ENCODE peak calls at places on chromosomes 5 and 9, in eight cellular contexts. P is adrenal gland, C is neural progenitor cell, N is mesendoderm, T is transverse colon, Q is DND-41, S is cardiac muscle cell, M is GM23338. W is an unnamed sample.

GRCh38 chr5:150517272-150518152 is 9.6 kb downstream of the NDST1 start:
- DNase-seq in P (peak; percentile 92), C (no peak), N (peak; percentile 47), T (peak; percentile 91), Q (no peak), S (no peak), M (no peak), W (no peak)

GRCh38 chr9:88993871-88994819 is 2.9 kb downstream of the S1PR3 start:
- DNase-seq in P (peak; percentile 64), C (no peak), N (no peak), T (no peak), Q (no peak), S (no peak), M (no peak), W (no peak)

GRCh38 chr5:172429201-172429940 is 25.0 kb downstream of the SH3PXD2B start:
- DNase-seq in P (no peak), C (no peak), N (no peak), T (no peak), Q (no peak), S (no peak), M (no peak), W (no peak)

GRCh38 chr9:37801287-37801850 is 772 bp downstream of the DCAF10 start:
- DNase-seq in P (peak; percentile 80), C (peak; percentile 65), N (peak; percentile 53), T (peak; percentile 33), Q (no peak), S (peak; percentile 52), M (peak; percentile 57), W (no peak)

GRCh38 chr9:127035948-127036347 is 86.5 kb downstream of the ANGPTL2 start:
- DNase-seq in P (peak; percentile 19), C (no peak), N (no peak), T (no peak), Q (no peak), S (no peak), M (no peak), W (no peak)

GRCh38 chr9:113199683-113200329 is 21.3 kb downstream of the FKBP15 start:
- DNase-seq in P (no peak), C (no peak), N (no peak), T (no peak), Q (no peak), S (no peak), M (no peak), W (no peak)

GRCh38 chr5:76372320-76373054 is 30.6 kb upstream of the IQGAP2 start:
- DNase-seq in P (peak; percentile 73), C (no peak), N (peak; percentile 88), T (no peak), Q (no peak), S (no peak), M (no peak), W (no peak)

GRCh38 chr5:96483878-96484277 is 50.8 kb upstream of the PCSK1 start:
- DNase-seq in P (no peak), C (peak; percentile 71), N (peak; percentile 69), T (no peak), Q (peak; percentile 42), S (peak; percentile 74), M (peak; percentile 67), W (peak; percentile 27)

GRCh38 chr5:83281658-83282057 is 189.9 kb upstream of the VCAN start:
- DNase-seq in P (no peak), C (peak; percentile 5), N (no peak), T (no peak), Q (no peak), S (no peak), M (no peak), W (no peak)

GRCh38 chr5:96780626-96781025 is 27.1 kb downstream of the ERAP1 start:
- DNase-seq in P (no peak), C (no peak), N (no peak), T (no peak), Q (no peak), S (no peak), M (no peak), W (no peak)

GRCh38 chr5:79417495-79417894 is 96.4 kb downstream of the HOMER1 start:
- DNase-seq in P (no peak), C (no peak), N (no peak), T (no peak), Q (no peak), S (no peak), M (no peak), W (no peak)

GRCh38 chr5:155943516-155944407 is 383.2 kb upstream of the SGCD start:
- DNase-seq in P (peak; percentile 66), C (peak; percentile 74), N (peak; percentile 71), T (peak; percentile 50), Q (peak; percentile 23), S (peak; percentile 71), M (peak; percentile 77), W (no peak)

GRCh38 chr5:110477923-110478322 is 248.5 kb downstream of the TMEM232 start:
- DNase-seq in P (no peak), C (no peak), N (no peak), T (no peak), Q (no peak), S (no peak), M (no peak), W (no peak)

GRCh38 chr9:1009101-1009707 is 32.7 kb downstream of the DMRT3 start:
- DNase-seq in P (peak; percentile 83), C (peak; percentile 82), N (peak; percentile 73), T (peak; percentile 88), Q (peak; percentile 70), S (peak; percentile 84), M (peak; percentile 84), W (peak; percentile 30)

GRCh38 chr5:143713331-143714032 is 98.5 kb upstream of the HMHB1 start:
- DNase-seq in P (no peak), C (no peak), N (no peak), T (no peak), Q (no peak), S (no peak), M (no peak), W (no peak)

GRCh38 chr9:123883634-123884033 is 46.3 kb downstream of the DENND1A start:
- DNase-seq in P (no peak), C (no peak), N (no peak), T (no peak), Q (no peak), S (no peak), M (no peak), W (no peak)

GRCh38 chr5:54651482-54652076 is 134.0 kb downstream of the SNX18 start:
- DNase-seq in P (peak; percentile 82), C (no peak), N (no peak), T (peak; percentile 22), Q (no peak), S (peak; percentile 32), M (no peak), W (no peak)

GRCh38 chr5:54095969-54096368 is 214.4 kb downstream of the ARL15 start:
- DNase-seq in P (no peak), C (no peak), N (no peak), T (no peak), Q (no peak), S (no peak), M (no peak), W (no peak)

GRCh38 chr5:139543423-139543991 is 17.6 kb upstream of the UBE2D2 start:
- DNase-seq in P (peak; percentile 64), C (peak; percentile 76), N (peak; percentile 84), T (peak; percentile 81), Q (no peak), S (peak; percentile 67), M (peak; percentile 82), W (peak; percentile 50)

DNA sequence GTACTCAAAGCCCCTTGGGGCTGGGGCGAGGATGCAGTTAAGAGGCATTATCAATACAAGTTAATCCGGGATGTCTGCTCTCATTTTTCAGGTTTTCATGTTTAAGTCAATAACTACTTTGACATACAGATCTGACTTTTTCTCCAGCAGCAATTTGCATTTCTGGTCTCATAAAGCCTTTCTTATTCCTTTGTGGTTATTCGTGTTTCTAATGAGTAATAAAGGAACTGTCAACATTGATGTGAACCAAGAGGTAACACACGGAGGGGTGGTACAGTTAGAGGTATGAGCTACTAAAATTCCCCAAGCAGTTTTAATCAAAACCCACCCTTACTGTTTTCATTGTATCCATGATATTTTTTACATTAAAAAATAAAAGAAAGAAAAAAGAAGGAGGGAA is 138.0 kb upstream of the NFIB start:
- DNase-seq in P (no peak), C (no peak), N (no peak), T (no peak), Q (no peak), S (no peak), M (no peak), W (no peak)
- H3K27me3 ChIP-seq in P (no peaks in the 10 kb centered on the region), C (no peaks in the 10 kb centered on the region), N (no peaks in the 10 kb centered on the region), T (no peaks in the 10 kb centered on the region), Q (no peaks in the 10 kb centered on the region), S (no peaks in the 10 kb centered on the region), M (no peaks in the 10 kb centered on the region), W (no peaks in the 10 kb centered on the region)

DNA sequence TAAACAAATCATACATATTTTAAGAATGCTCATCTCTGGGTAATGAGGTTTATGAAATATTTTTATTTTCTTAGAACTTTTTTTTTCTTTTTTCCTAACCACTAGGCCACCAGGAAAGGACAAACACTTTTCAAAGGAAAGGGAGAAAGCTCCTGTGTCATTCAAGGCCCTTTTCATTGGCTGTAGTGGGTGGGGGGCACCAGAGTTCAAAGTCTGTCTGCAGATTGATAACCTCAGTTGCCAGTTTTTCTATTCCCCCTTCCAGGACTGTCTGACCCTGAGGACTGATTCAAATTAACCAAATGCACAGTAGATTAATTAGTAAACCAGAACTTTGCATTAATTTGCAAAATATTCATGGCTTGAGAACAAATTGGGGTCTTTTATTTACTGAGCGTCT is 72.8 kb upstream of the NIPAL4 start:
- DNase-seq in P (no peak), C (no peak), N (no peak), T (no peak), Q (no peak), S (no peak), M (no peak), W (no peak)
- H3K36me3 ChIP-seq in P (no peaks in the 10 kb centered on the region), C (peaks cover 4% of the 10 kb centered on the region), N (no peaks in the 10 kb centered on the region), T (no peaks in the 10 kb centered on the region), Q (peaks cover 94% of the 10 kb centered on the region), S (peaks cover 42% of the 10 kb centered on the region), M (peaks cover 10% of the 10 kb centered on the region), W (peaks cover 94% of the 10 kb centered on the region)

GRCh38 chr9:85521331-85522197 is 220.2 kb downstream of the AGTPBP1 start:
- DNase-seq in P (no peak), C (no peak), N (no peak), T (no peak), Q (no peak), S (no peak), M (no peak), W (no peak)
- H3K27me3 ChIP-seq in P (no peaks in the 10 kb centered on the region), C (peaks cover 42% of the 10 kb centered on the region), N (no peaks in the 10 kb centered on the region), T (peaks cover 19% of the 10 kb centered on the region), Q (no peaks in the 10 kb centered on the region), S (peaks cover 39% of the 10 kb centered on the region), M (peaks cover 34% of the 10 kb centered on the region), W (peaks cover 19% of the 10 kb centered on the region)

GRCh38 chr5:88888799-88889164 is 5.8 kb upstream of the MEF2C start:
- DNase-seq in P (no peak), C (no peak), N (no peak), T (no peak), Q (no peak), S (no peak), M (no peak), W (no peak)

GRCh38 chr5:88886252-88886651 is 3.3 kb upstream of the MEF2C start:
- DNase-seq in P (no peak), C (no peak), N (no peak), T (no peak), Q (no peak), S (no peak), M (no peak), W (no peak)

GRCh38 chr5:88888291-88888690 is 5.3 kb upstream of the MEF2C start:
- DNase-seq in P (no peak), C (no peak), N (no peak), T (no peak), Q (no peak), S (no peak), M (no peak), W (no peak)

GRCh38 chr5:88885043-88885442 is 2.1 kb upstream of the MEF2C start:
- DNase-seq in P (no peak), C (no peak), N (no peak), T (no peak), Q (no peak), S (no peak), M (no peak), W (no peak)

GRCh38 chr5:88886756-88887741 is 4.1 kb upstream of the MEF2C start:
- DNase-seq in P (no peak), C (no peak), N (no peak), T (no peak), Q (no peak), S (no peak), M (no peak), W (no peak)
- H3K36me3 ChIP-seq in P (no peaks in the 10 kb centered on the region), C (no peaks in the 10 kb centered on the region), N (no peaks in the 10 kb centered on the region), T (no peaks in the 10 kb centered on the region), Q (no peaks in the 10 kb centered on the region), S (no peaks in the 10 kb centered on the region), M (no peaks in the 10 kb centered on the region), W (no peaks in the 10 kb centered on the region)